ENCODE peak calls at places on chromosomes 6 and 20, in ten cellular contexts. One of them, this sample, is unnamed.

GRCh38 chr6:82331031-82331773 is 32.4 kb upstream of the TPBG start:
- DNase-seq in HCT116: no peak
- DNase-seq in transverse colon: no peak
- DNase-seq in A549: peak; percentile 2
- DNase-seq in Peyer's patch: no peak
- DNase-seq in prostate gland: no peak
- DNase-seq in sigmoid colon: no peak
- DNase-seq in stomach: no peak
- DNase-seq in breast epithelium: no peak
- DNase-seq in heart left ventricle: no peak
- DNase-seq in this sample: no peak

GRCh38 chr20:31710423-31711250 is 12.0 kb downstream of the BCL2L1 start:
- DNase-seq in HCT116: no peak
- DNase-seq in transverse colon: no peak
- DNase-seq in A549: no peak
- DNase-seq in Peyer's patch: no peak
- DNase-seq in prostate gland: peak; percentile 86
- DNase-seq in sigmoid colon: peak; percentile 56
- DNase-seq in stomach: peak; percentile 76
- DNase-seq in breast epithelium: peak; percentile 89
- DNase-seq in heart left ventricle: peak; percentile 73
- DNase-seq in this sample: no peak

GRCh38 chr6:140670013-140670412 is 1295.6 kb upstream of the CITED2 start:
- DNase-seq in HCT116: no peak
- DNase-seq in transverse colon: no peak
- DNase-seq in A549: no peak
- DNase-seq in Peyer's patch: no peak
- DNase-seq in prostate gland: no peak
- DNase-seq in sigmoid colon: no peak
- DNase-seq in stomach: no peak
- DNase-seq in breast epithelium: no peak
- DNase-seq in heart left ventricle: no peak
- DNase-seq in this sample: no peak

GRCh38 chr6:11999245-11999644 is 12.9 kb upstream of the HIVEP1 start:
- DNase-seq in HCT116: no peak
- DNase-seq in transverse colon: no peak
- DNase-seq in A549: no peak
- DNase-seq in Peyer's patch: no peak
- DNase-seq in prostate gland: no peak
- DNase-seq in sigmoid colon: no peak
- DNase-seq in stomach: no peak
- DNase-seq in breast epithelium: no peak
- DNase-seq in heart left ventricle: no peak
- DNase-seq in this sample: no peak

GRCh38 chr6:74931567-74931966 is 274.3 kb downstream of the COL12A1 start:
- DNase-seq in HCT116: no peak
- DNase-seq in transverse colon: no peak
- DNase-seq in A549: no peak
- DNase-seq in Peyer's patch: no peak
- DNase-seq in prostate gland: no peak
- DNase-seq in sigmoid colon: no peak
- DNase-seq in stomach: no peak
- DNase-seq in breast epithelium: no peak
- DNase-seq in heart left ventricle: no peak
- DNase-seq in this sample: no peak

GRCh38 chr6:135277422-135277821 is 96.3 kb downstream of the MYB start:
- DNase-seq in HCT116: no peak
- DNase-seq in transverse colon: no peak
- DNase-seq in A549: no peak
- DNase-seq in Peyer's patch: no peak
- DNase-seq in prostate gland: no peak
- DNase-seq in sigmoid colon: no peak
- DNase-seq in stomach: no peak
- DNase-seq in breast epithelium: no peak
- DNase-seq in heart left ventricle: no peak
- DNase-seq in this sample: no peak

GRCh38 chr6:160261120-160261450 is 2.5 kb upstream of the SLC22A2 start:
- DNase-seq in HCT116: no peak
- DNase-seq in transverse colon: no peak
- DNase-seq in A549: no peak
- DNase-seq in Peyer's patch: no peak
- DNase-seq in prostate gland: no peak
- DNase-seq in sigmoid colon: no peak
- DNase-seq in stomach: no peak
- DNase-seq in breast epithelium: no peak
- DNase-seq in heart left ventricle: no peak
- DNase-seq in this sample: no peak

GRCh38 chr20:16106191-16106849 is 466.9 kb downstream of the KIF16B start:
- DNase-seq in HCT116: no peak
- DNase-seq in transverse colon: no peak
- DNase-seq in A549: no peak
- DNase-seq in Peyer's patch: no peak
- DNase-seq in prostate gland: no peak
- DNase-seq in sigmoid colon: no peak
- DNase-seq in stomach: no peak
- DNase-seq in breast epithelium: no peak
- DNase-seq in heart left ventricle: no peak
- DNase-seq in this sample: no peak

GRCh38 chr6:40037271-40037670 is 103.0 kb upstream of the MOCS1 start:
- DNase-seq in HCT116: no peak
- DNase-seq in transverse colon: no peak
- DNase-seq in A549: no peak
- DNase-seq in Peyer's patch: no peak
- DNase-seq in prostate gland: no peak
- DNase-seq in sigmoid colon: no peak
- DNase-seq in stomach: no peak
- DNase-seq in breast epithelium: no peak
- DNase-seq in heart left ventricle: no peak
- DNase-seq in this sample: no peak

GRCh38 chr6:40036186-40036585 is 101.9 kb upstream of the MOCS1 start:
- DNase-seq in HCT116: no peak
- DNase-seq in transverse colon: no peak
- DNase-seq in A549: no peak
- DNase-seq in Peyer's patch: no peak
- DNase-seq in prostate gland: no peak
- DNase-seq in sigmoid colon: no peak
- DNase-seq in stomach: no peak
- DNase-seq in breast epithelium: no peak
- DNase-seq in heart left ventricle: no peak
- DNase-seq in this sample: no peak

GRCh38 chr6:40038626-40039025 is 104.4 kb upstream of the MOCS1 start:
- DNase-seq in HCT116: no peak
- DNase-seq in transverse colon: no peak
- DNase-seq in A549: no peak
- DNase-seq in Peyer's patch: no peak
- DNase-seq in prostate gland: no peak
- DNase-seq in sigmoid colon: no peak
- DNase-seq in stomach: no peak
- DNase-seq in breast epithelium: no peak
- DNase-seq in heart left ventricle: no peak
- DNase-seq in this sample: no peak

GRCh38 chr6:40042232-40042631 is 108.0 kb upstream of the MOCS1 start:
- DNase-seq in HCT116: no peak
- DNase-seq in transverse colon: no peak
- DNase-seq in A549: no peak
- DNase-seq in Peyer's patch: no peak
- DNase-seq in prostate gland: no peak
- DNase-seq in sigmoid colon: no peak
- DNase-seq in stomach: no peak
- DNase-seq in breast epithelium: no peak
- DNase-seq in heart left ventricle: no peak
- DNase-seq in this sample: no peak

DNA sequence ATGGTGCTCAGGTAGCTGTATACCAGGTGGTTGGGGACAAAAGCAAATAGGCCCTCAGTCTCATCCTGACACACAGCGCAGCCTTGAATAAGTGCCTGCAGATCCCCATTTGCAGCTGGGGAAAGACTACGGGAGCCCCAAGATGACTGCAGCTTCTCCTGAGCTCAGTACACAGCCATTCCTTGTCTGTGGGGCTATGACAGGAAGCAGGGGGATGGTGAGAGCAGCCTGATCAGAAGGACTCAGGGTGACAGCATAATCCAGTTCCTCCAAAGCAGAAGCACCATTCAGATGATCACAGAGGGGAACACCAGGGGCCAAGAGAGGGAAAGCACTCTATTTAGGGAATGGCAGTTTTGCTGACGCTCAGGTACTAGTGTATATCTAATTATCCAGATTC is 104.8 kb upstream of the MOCS1 start:
- DNase-seq in HCT116: no peak
- DNase-seq in transverse colon: no peak
- DNase-seq in A549: no peak
- DNase-seq in Peyer's patch: no peak
- DNase-seq in prostate gland: no peak
- DNase-seq in sigmoid colon: no peak
- DNase-seq in stomach: no peak
- DNase-seq in breast epithelium: no peak
- DNase-seq in heart left ventricle: no peak
- DNase-seq in this sample: no peak
- H3K9me3 ChIP-seq in HCT116: no peaks in the 10 kb centered on the region
- H3K9me3 ChIP-seq in transverse colon: no peaks in the 10 kb centered on the region
- H3K9me3 ChIP-seq in A549: no peaks in the 10 kb centered on the region
- H3K9me3 ChIP-seq in Peyer's patch: no peaks in the 10 kb centered on the region
- H3K9me3 ChIP-seq in prostate gland: no peaks in the 10 kb centered on the region
- H3K9me3 ChIP-seq in sigmoid colon: no peaks in the 10 kb centered on the region
- H3K9me3 ChIP-seq in stomach: no peaks in the 10 kb centered on the region
- H3K9me3 ChIP-seq in breast epithelium: no peaks in the 10 kb centered on the region
- H3K9me3 ChIP-seq in heart left ventricle: no peaks in the 10 kb centered on the region
- H3K9me3 ChIP-seq in this sample: no peaks in the 10 kb centered on the region

DNA sequence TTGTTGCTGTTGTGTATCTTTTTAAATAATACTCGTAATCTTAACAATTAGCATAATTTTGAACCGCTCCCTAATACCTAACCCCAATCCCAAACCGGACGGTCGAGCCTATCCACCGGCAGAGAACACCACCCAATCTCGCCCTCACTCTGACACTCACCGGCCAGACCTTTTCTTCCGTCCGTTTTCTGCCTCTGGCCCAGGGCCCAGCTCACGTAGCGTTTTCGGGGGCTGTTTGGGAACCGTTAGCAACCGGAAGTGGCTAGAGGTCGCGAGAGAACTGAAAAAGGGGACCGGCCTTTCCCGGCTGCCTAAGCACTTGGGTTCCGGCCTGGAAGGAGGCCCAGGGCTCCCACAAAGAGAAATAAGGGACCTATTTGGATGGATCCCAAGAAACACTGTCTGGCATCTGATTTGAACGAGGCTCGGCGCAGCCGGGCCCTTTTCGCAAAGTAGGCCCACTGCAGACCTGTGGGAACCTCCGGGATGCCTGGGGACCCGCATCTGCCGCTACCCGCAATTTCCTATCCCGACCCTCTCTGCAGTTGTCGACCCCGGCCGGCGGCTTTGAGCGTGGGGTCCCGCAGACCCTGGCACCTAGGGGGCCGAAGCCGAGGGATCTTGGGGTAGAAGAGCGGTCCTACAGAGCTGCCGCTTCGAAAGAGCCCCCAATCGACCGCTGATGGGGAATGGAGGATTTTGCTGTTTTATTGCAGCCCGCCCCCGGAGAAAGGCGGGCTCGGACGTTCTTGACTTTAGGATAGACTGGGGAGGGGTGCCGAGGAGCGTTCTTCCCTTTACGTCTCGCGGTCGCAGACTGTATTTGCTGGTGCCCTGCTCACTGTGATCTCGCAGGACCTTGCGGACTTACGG is 4.9 kb upstream of the ZKSCAN8 start:
- DNase-seq in HCT116: peak; percentile 78
- DNase-seq in transverse colon: peak; percentile 90
- DNase-seq in A549: peak; percentile 65
- DNase-seq in Peyer's patch: peak; percentile 93
- DNase-seq in prostate gland: peak; percentile 75
- DNase-seq in sigmoid colon: peak; percentile 98
- DNase-seq in stomach: peak; percentile 89
- DNase-seq in breast epithelium: peak; percentile 77
- DNase-seq in heart left ventricle: peak; percentile 94
- DNase-seq in this sample: no peak
- TF ChIP-seq POLR2A in HCT116: peak; percentile 44
- TF ChIP-seq POLR2A in transverse colon: peak; percentile 30
- TF ChIP-seq POLR2A in A549: peak; percentile 45
- TF ChIP-seq POLR2A in Peyer's patch: no peak
- TF ChIP-seq POLR2A in prostate gland: no peak
- TF ChIP-seq POLR2A in sigmoid colon: no peak
- TF ChIP-seq POLR2A in stomach: no peak
- TF ChIP-seq POLR2A in breast epithelium: no peak
- TF ChIP-seq POLR2A in heart left ventricle: no peak
- TF ChIP-seq POLR2A in this sample: no peak

GRCh38 chr20:59819496-59820203 is 113.8 kb downstream of the SYCP2 start:
- DNase-seq in HCT116: no peak
- DNase-seq in transverse colon: no peak
- DNase-seq in A549: no peak
- DNase-seq in Peyer's patch: no peak
- DNase-seq in prostate gland: no peak
- DNase-seq in sigmoid colon: no peak
- DNase-seq in stomach: no peak
- DNase-seq in breast epithelium: no peak
- DNase-seq in heart left ventricle: no peak
- DNase-seq in this sample: peak; percentile 70

GRCh38 chr20:59822291-59823029 is 111.0 kb downstream of the SYCP2 start:
- DNase-seq in HCT116: no peak
- DNase-seq in transverse colon: no peak
- DNase-seq in A549: no peak
- DNase-seq in Peyer's patch: peak; percentile 40
- DNase-seq in prostate gland: no peak
- DNase-seq in sigmoid colon: no peak
- DNase-seq in stomach: no peak
- DNase-seq in breast epithelium: no peak
- DNase-seq in heart left ventricle: no peak
- DNase-seq in this sample: no peak

GRCh38 chr20:59820204-59821041 is 113.0 kb downstream of the SYCP2 start:
- DNase-seq in HCT116: no peak
- DNase-seq in transverse colon: no peak
- DNase-seq in A549: no peak
- DNase-seq in Peyer's patch: peak; percentile 68
- DNase-seq in prostate gland: no peak
- DNase-seq in sigmoid colon: no peak
- DNase-seq in stomach: no peak
- DNase-seq in breast epithelium: no peak
- DNase-seq in heart left ventricle: no peak
- DNase-seq in this sample: peak; percentile 81

GRCh38 chr20:59821788-59822187 is 111.6 kb downstream of the SYCP2 start:
- DNase-seq in HCT116: no peak
- DNase-seq in transverse colon: no peak
- DNase-seq in A549: no peak
- DNase-seq in Peyer's patch: no peak
- DNase-seq in prostate gland: no peak
- DNase-seq in sigmoid colon: no peak
- DNase-seq in stomach: no peak
- DNase-seq in breast epithelium: no peak
- DNase-seq in heart left ventricle: no peak
- DNase-seq in this sample: no peak

DNA sequence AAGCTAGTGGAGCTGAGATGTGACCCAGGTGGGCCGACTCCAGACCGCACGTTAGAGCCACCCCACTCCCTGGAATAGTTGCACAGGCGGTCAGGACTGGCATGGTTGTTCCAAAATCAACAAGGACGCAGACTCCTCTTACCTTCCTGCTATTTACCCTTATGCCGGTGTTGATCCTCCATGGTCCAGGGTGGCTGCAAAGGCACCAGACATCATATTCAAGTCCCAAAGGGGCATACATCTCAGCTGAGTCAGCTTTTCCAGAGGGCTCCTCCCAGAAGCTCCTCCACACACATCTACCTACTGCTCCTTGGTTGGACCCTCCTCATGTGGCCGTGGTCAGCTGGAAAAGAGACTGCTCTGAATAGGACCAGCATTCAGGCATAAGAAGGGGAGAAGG is 112.2 kb downstream of the SYCP2 start:
- DNase-seq in HCT116: no peak
- DNase-seq in transverse colon: no peak
- DNase-seq in A549: no peak
- DNase-seq in Peyer's patch: no peak
- DNase-seq in prostate gland: no peak
- DNase-seq in sigmoid colon: no peak
- DNase-seq in stomach: no peak
- DNase-seq in breast epithelium: no peak
- DNase-seq in heart left ventricle: no peak
- DNase-seq in this sample: peak; percentile 47
- H3K9me3 ChIP-seq in HCT116: no peaks in the 10 kb centered on the region
- H3K9me3 ChIP-seq in transverse colon: no peaks in the 10 kb centered on the region
- H3K9me3 ChIP-seq in A549: no peaks in the 10 kb centered on the region
- H3K9me3 ChIP-seq in Peyer's patch: no peaks in the 10 kb centered on the region
- H3K9me3 ChIP-seq in prostate gland: no peaks in the 10 kb centered on the region
- H3K9me3 ChIP-seq in sigmoid colon: no peaks in the 10 kb centered on the region
- H3K9me3 ChIP-seq in stomach: no peaks in the 10 kb centered on the region
- H3K9me3 ChIP-seq in breast epithelium: no peaks in the 10 kb centered on the region
- H3K9me3 ChIP-seq in heart left ventricle: no peaks in the 10 kb centered on the region
- H3K9me3 ChIP-seq in this sample: no peaks in the 10 kb centered on the region

DNA sequence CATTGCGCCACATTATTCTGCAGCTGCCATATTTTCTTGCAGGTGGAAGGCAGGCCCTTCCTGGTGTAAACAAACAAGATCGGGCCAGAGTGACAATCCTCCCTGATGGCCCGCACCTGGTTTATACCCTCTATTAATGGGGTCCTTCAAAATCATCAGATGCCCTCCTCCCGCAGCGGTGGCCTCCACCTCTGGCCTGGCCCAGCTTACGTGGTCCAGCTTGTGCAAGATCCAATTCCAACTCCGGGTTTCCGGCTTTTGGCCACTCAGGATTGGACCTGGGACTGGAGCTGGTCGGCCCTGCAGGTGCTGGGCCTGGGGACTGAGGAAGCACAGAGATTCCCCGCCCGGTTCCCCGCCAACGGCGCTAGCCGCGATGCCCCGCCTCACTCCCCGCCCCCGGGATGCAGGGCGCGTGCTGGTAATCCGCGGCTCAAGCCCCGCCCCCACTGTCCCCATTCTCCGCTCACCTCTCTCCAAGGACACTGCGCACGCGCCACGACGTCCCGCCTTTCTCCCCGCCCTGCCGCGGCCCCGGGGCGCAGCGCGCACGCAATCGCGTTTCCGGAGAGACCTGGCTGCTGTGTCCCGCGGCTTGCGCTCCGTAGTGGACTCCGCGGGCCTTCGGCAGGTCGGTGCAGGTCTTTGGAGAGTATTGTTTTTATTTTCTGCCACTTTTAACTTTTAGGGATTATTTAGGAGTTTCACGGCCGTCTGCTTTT is at the start of gene TMEM14B:
- DNase-seq in HCT116: peak; percentile 91
- DNase-seq in transverse colon: peak; percentile 100
- DNase-seq in A549: peak; percentile 81
- DNase-seq in Peyer's patch: peak; percentile 100
- DNase-seq in prostate gland: peak; percentile 100
- DNase-seq in sigmoid colon: peak; percentile 100
- DNase-seq in stomach: peak; percentile 100
- DNase-seq in breast epithelium: peak; percentile 98
- DNase-seq in heart left ventricle: peak; percentile 100
- DNase-seq in this sample: no peak
- TF ChIP-seq POLR2A in HCT116: peak; percentile 92
- TF ChIP-seq POLR2A in transverse colon: peak; percentile 92
- TF ChIP-seq POLR2A in A549: peak; percentile 88
- TF ChIP-seq POLR2A in Peyer's patch: peak; percentile 76
- TF ChIP-seq POLR2A in prostate gland: peak; percentile 79
- TF ChIP-seq POLR2A in sigmoid colon: peak; percentile 79
- TF ChIP-seq POLR2A in stomach: no peak
- TF ChIP-seq POLR2A in breast epithelium: peak; percentile 57
- TF ChIP-seq POLR2A in heart left ventricle: no peak
- TF ChIP-seq POLR2A in this sample: no peak

This sample was measured in vagina.